ENCODE peak calls at places on chromosomes 6 and 20, in ten cellular contexts. One of them, this sample, is unnamed.

GRCh38 chr20:15232243-15232642 is 894.8 kb upstream of the FLRT3 start:
- DNase-seq in ovary: no peak
- DNase-seq in T-helper 2 cell: no peak
- DNase-seq in A549: no peak
- DNase-seq in SK-N-DZ: no peak
- DNase-seq in C1 segment of cervical spinal cord: no peak
- DNase-seq in upper lobe of right lung: no peak
- DNase-seq in NCI-H2081: no peak
- DNase-seq in SHP77: no peak
- DNase-seq in activated T-helper 1 cell treated with anti-CD3 and anti-CD28 coated beads, Interleukin-2, amount 50 U/mL, for 16 hours: no peak
- DNase-seq in this sample: no peak

GRCh38 chr6:169420912-169421543 is 167.4 kb upstream of the THBS2 start:
- DNase-seq in ovary: no peak
- DNase-seq in T-helper 2 cell: no peak
- DNase-seq in A549: no peak
- DNase-seq in SK-N-DZ: peak
- DNase-seq in C1 segment of cervical spinal cord: no peak
- DNase-seq in upper lobe of right lung: no peak
- DNase-seq in NCI-H2081: no peak
- DNase-seq in SHP77: peak
- DNase-seq in activated T-helper 1 cell treated with anti-CD3 and anti-CD28 coated beads, Interleukin-2, amount 50 U/mL, for 16 hours: no peak
- DNase-seq in this sample: peak

GRCh38 chr6:116633685-116634084 is 17.4 kb downstream of the RSPH4A start:
- DNase-seq in ovary: no peak
- DNase-seq in T-helper 2 cell: no peak
- DNase-seq in A549: peak
- DNase-seq in SK-N-DZ: no peak
- DNase-seq in C1 segment of cervical spinal cord: no peak
- DNase-seq in upper lobe of right lung: no peak
- DNase-seq in NCI-H2081: peak
- DNase-seq in SHP77: peak
- DNase-seq in activated T-helper 1 cell treated with anti-CD3 and anti-CD28 coated beads, Interleukin-2, amount 50 U/mL, for 16 hours: no peak
- DNase-seq in this sample: no peak

GRCh38 chr6:130843575-130844320 is 16.5 kb downstream of the SMLR1 start:
- DNase-seq in ovary: no peak
- DNase-seq in T-helper 2 cell: peak
- DNase-seq in A549: peak
- DNase-seq in SK-N-DZ: peak
- DNase-seq in C1 segment of cervical spinal cord: no peak
- DNase-seq in upper lobe of right lung: no peak
- DNase-seq in NCI-H2081: peak
- DNase-seq in SHP77: peak
- DNase-seq in activated T-helper 1 cell treated with anti-CD3 and anti-CD28 coated beads, Interleukin-2, amount 50 U/mL, for 16 hours: no peak
- DNase-seq in this sample: no peak

GRCh38 chr6:114170958-114171387 is 171.8 kb downstream of the HS3ST5 start:
- DNase-seq in ovary: no peak
- DNase-seq in T-helper 2 cell: no peak
- DNase-seq in A549: no peak
- DNase-seq in SK-N-DZ: no peak
- DNase-seq in C1 segment of cervical spinal cord: no peak
- DNase-seq in upper lobe of right lung: no peak
- DNase-seq in NCI-H2081: no peak
- DNase-seq in SHP77: no peak
- DNase-seq in activated T-helper 1 cell treated with anti-CD3 and anti-CD28 coated beads, Interleukin-2, amount 50 U/mL, for 16 hours: no peak
- DNase-seq in this sample: no peak

GRCh38 chr6:113094781-113095180 is 747.7 kb downstream of the RFPL4B start:
- DNase-seq in ovary: no peak
- DNase-seq in T-helper 2 cell: no peak
- DNase-seq in A549: no peak
- DNase-seq in SK-N-DZ: no peak
- DNase-seq in C1 segment of cervical spinal cord: no peak
- DNase-seq in upper lobe of right lung: no peak
- DNase-seq in NCI-H2081: no peak
- DNase-seq in SHP77: no peak
- DNase-seq in activated T-helper 1 cell treated with anti-CD3 and anti-CD28 coated beads, Interleukin-2, amount 50 U/mL, for 16 hours: no peak
- DNase-seq in this sample: no peak

GRCh38 chr6:132063738-132064137 is 112.6 kb upstream of the CCN2 start:
- DNase-seq in ovary: no peak
- DNase-seq in T-helper 2 cell: no peak
- DNase-seq in A549: peak
- DNase-seq in SK-N-DZ: no peak
- DNase-seq in C1 segment of cervical spinal cord: no peak
- DNase-seq in upper lobe of right lung: no peak
- DNase-seq in NCI-H2081: no peak
- DNase-seq in SHP77: no peak
- DNase-seq in activated T-helper 1 cell treated with anti-CD3 and anti-CD28 coated beads, Interleukin-2, amount 50 U/mL, for 16 hours: no peak
- DNase-seq in this sample: no peak

GRCh38 chr20:38272398-38272797 is 11.9 kb upstream of the KIAA1755 start:
- DNase-seq in ovary: no peak
- DNase-seq in T-helper 2 cell: no peak
- DNase-seq in A549: no peak
- DNase-seq in SK-N-DZ: no peak
- DNase-seq in C1 segment of cervical spinal cord: no peak
- DNase-seq in upper lobe of right lung: no peak
- DNase-seq in NCI-H2081: no peak
- DNase-seq in SHP77: no peak
- DNase-seq in activated T-helper 1 cell treated with anti-CD3 and anti-CD28 coated beads, Interleukin-2, amount 50 U/mL, for 16 hours: no peak
- DNase-seq in this sample: no peak

GRCh38 chr6:139886396-139886795 is 511.9 kb upstream of the CITED2 start:
- DNase-seq in ovary: no peak
- DNase-seq in T-helper 2 cell: no peak
- DNase-seq in A549: no peak
- DNase-seq in SK-N-DZ: no peak
- DNase-seq in C1 segment of cervical spinal cord: no peak
- DNase-seq in upper lobe of right lung: no peak
- DNase-seq in NCI-H2081: no peak
- DNase-seq in SHP77: no peak
- DNase-seq in activated T-helper 1 cell treated with anti-CD3 and anti-CD28 coated beads, Interleukin-2, amount 50 U/mL, for 16 hours: no peak
- DNase-seq in this sample: no peak

GRCh38 chr6:15017251-15017650 is 228.6 kb upstream of the JARID2 start:
- DNase-seq in ovary: peak
- DNase-seq in T-helper 2 cell: no peak
- DNase-seq in A549: no peak
- DNase-seq in SK-N-DZ: no peak
- DNase-seq in C1 segment of cervical spinal cord: no peak
- DNase-seq in upper lobe of right lung: no peak
- DNase-seq in NCI-H2081: no peak
- DNase-seq in SHP77: no peak
- DNase-seq in activated T-helper 1 cell treated with anti-CD3 and anti-CD28 coated beads, Interleukin-2, amount 50 U/mL, for 16 hours: no peak
- DNase-seq in this sample: peak

GRCh38 chr6:32529697-32530429 is at the start of gene HLA-DRB5:
- DNase-seq in ovary: no peak
- DNase-seq in T-helper 2 cell: peak
- DNase-seq in A549: no peak
- DNase-seq in SK-N-DZ: no peak
- DNase-seq in C1 segment of cervical spinal cord: peak
- DNase-seq in upper lobe of right lung: peak
- DNase-seq in NCI-H2081: no peak
- DNase-seq in SHP77: no peak
- DNase-seq in activated T-helper 1 cell treated with anti-CD3 and anti-CD28 coated beads, Interleukin-2, amount 50 U/mL, for 16 hours: no peak
- DNase-seq in this sample: no peak

GRCh38 chr20:47338131-47338628 is 18.3 kb downstream of the ZMYND8 start:
- DNase-seq in ovary: no peak
- DNase-seq in T-helper 2 cell: no peak
- DNase-seq in A549: no peak
- DNase-seq in SK-N-DZ: no peak
- DNase-seq in C1 segment of cervical spinal cord: no peak
- DNase-seq in upper lobe of right lung: no peak
- DNase-seq in NCI-H2081: no peak
- DNase-seq in SHP77: no peak
- DNase-seq in activated T-helper 1 cell treated with anti-CD3 and anti-CD28 coated beads, Interleukin-2, amount 50 U/mL, for 16 hours: no peak
- DNase-seq in this sample: no peak

GRCh38 chr6:169839493-169839892 is 88.1 kb downstream of the ERMARD start:
- DNase-seq in ovary: no peak
- DNase-seq in T-helper 2 cell: no peak
- DNase-seq in A549: no peak
- DNase-seq in SK-N-DZ: no peak
- DNase-seq in C1 segment of cervical spinal cord: no peak
- DNase-seq in upper lobe of right lung: no peak
- DNase-seq in NCI-H2081: no peak
- DNase-seq in SHP77: no peak
- DNase-seq in activated T-helper 1 cell treated with anti-CD3 and anti-CD28 coated beads, Interleukin-2, amount 50 U/mL, for 16 hours: no peak
- DNase-seq in this sample: no peak

GRCh38 chr6:20182926-20183521 is 29.2 kb downstream of the MBOAT1 start:
- DNase-seq in ovary: no peak
- DNase-seq in T-helper 2 cell: no peak
- DNase-seq in A549: no peak
- DNase-seq in SK-N-DZ: no peak
- DNase-seq in C1 segment of cervical spinal cord: no peak
- DNase-seq in upper lobe of right lung: peak
- DNase-seq in NCI-H2081: peak
- DNase-seq in SHP77: no peak
- DNase-seq in activated T-helper 1 cell treated with anti-CD3 and anti-CD28 coated beads, Interleukin-2, amount 50 U/mL, for 16 hours: no peak
- DNase-seq in this sample: no peak

GRCh38 chr6:136684483-136684882 is 107.8 kb downstream of the MAP3K5 start:
- DNase-seq in ovary: no peak
- DNase-seq in T-helper 2 cell: no peak
- DNase-seq in A549: no peak
- DNase-seq in SK-N-DZ: no peak
- DNase-seq in C1 segment of cervical spinal cord: no peak
- DNase-seq in upper lobe of right lung: no peak
- DNase-seq in NCI-H2081: no peak
- DNase-seq in SHP77: no peak
- DNase-seq in activated T-helper 1 cell treated with anti-CD3 and anti-CD28 coated beads, Interleukin-2, amount 50 U/mL, for 16 hours: no peak
- DNase-seq in this sample: no peak

GRCh38 chr6:158207452-158207788 is 39.3 kb downstream of the GTF2H5 start:
- DNase-seq in ovary: no peak
- DNase-seq in T-helper 2 cell: no peak
- DNase-seq in A549: no peak
- DNase-seq in SK-N-DZ: no peak
- DNase-seq in C1 segment of cervical spinal cord: no peak
- DNase-seq in upper lobe of right lung: no peak
- DNase-seq in NCI-H2081: no peak
- DNase-seq in SHP77: no peak
- DNase-seq in activated T-helper 1 cell treated with anti-CD3 and anti-CD28 coated beads, Interleukin-2, amount 50 U/mL, for 16 hours: no peak
- DNase-seq in this sample: no peak

GRCh38 chr6:134750669-134751068 is 199.2 kb downstream of the ALDH8A1 start:
- DNase-seq in ovary: no peak
- DNase-seq in T-helper 2 cell: no peak
- DNase-seq in A549: no peak
- DNase-seq in SK-N-DZ: no peak
- DNase-seq in C1 segment of cervical spinal cord: no peak
- DNase-seq in upper lobe of right lung: no peak
- DNase-seq in NCI-H2081: peak
- DNase-seq in SHP77: no peak
- DNase-seq in activated T-helper 1 cell treated with anti-CD3 and anti-CD28 coated beads, Interleukin-2, amount 50 U/mL, for 16 hours: no peak
- DNase-seq in this sample: no peak

GRCh38 chr6:41466437-41466990 is 79.7 kb upstream of the FOXP4 start:
- DNase-seq in ovary: no peak
- DNase-seq in T-helper 2 cell: no peak
- DNase-seq in A549: no peak
- DNase-seq in SK-N-DZ: no peak
- DNase-seq in C1 segment of cervical spinal cord: no peak
- DNase-seq in upper lobe of right lung: no peak
- DNase-seq in NCI-H2081: no peak
- DNase-seq in SHP77: no peak
- DNase-seq in activated T-helper 1 cell treated with anti-CD3 and anti-CD28 coated beads, Interleukin-2, amount 50 U/mL, for 16 hours: no peak
- DNase-seq in this sample: no peak

GRCh38 chr6:137160763-137161162 is 12.7 kb downstream of the IL22RA2 start:
- DNase-seq in ovary: no peak
- DNase-seq in T-helper 2 cell: no peak
- DNase-seq in A549: no peak
- DNase-seq in SK-N-DZ: no peak
- DNase-seq in C1 segment of cervical spinal cord: no peak
- DNase-seq in upper lobe of right lung: no peak
- DNase-seq in NCI-H2081: no peak
- DNase-seq in SHP77: no peak
- DNase-seq in activated T-helper 1 cell treated with anti-CD3 and anti-CD28 coated beads, Interleukin-2, amount 50 U/mL, for 16 hours: no peak
- DNase-seq in this sample: no peak

GRCh38 chr20:60813066-60813465 is 439.0 kb upstream of the CDH4 start:
- DNase-seq in ovary: no peak
- DNase-seq in T-helper 2 cell: no peak
- DNase-seq in A549: no peak
- DNase-seq in SK-N-DZ: no peak
- DNase-seq in C1 segment of cervical spinal cord: no peak
- DNase-seq in upper lobe of right lung: no peak
- DNase-seq in NCI-H2081: no peak
- DNase-seq in SHP77: no peak
- DNase-seq in activated T-helper 1 cell treated with anti-CD3 and anti-CD28 coated beads, Interleukin-2, amount 50 U/mL, for 16 hours: no peak
- DNase-seq in this sample: no peak

GRCh38 chr6:154292855-154293519 is 63.6 kb downstream of the IPCEF1 start:
- DNase-seq in ovary: no peak
- DNase-seq in T-helper 2 cell: no peak
- DNase-seq in A549: peak
- DNase-seq in SK-N-DZ: no peak
- DNase-seq in C1 segment of cervical spinal cord: no peak
- DNase-seq in upper lobe of right lung: no peak
- DNase-seq in NCI-H2081: no peak
- DNase-seq in SHP77: no peak
- DNase-seq in activated T-helper 1 cell treated with anti-CD3 and anti-CD28 coated beads, Interleukin-2, amount 50 U/mL, for 16 hours: no peak
- DNase-seq in this sample: no peak

GRCh38 chr6:27139753-27140522 is 107.6 kb upstream of the PRSS16 start:
- DNase-seq in ovary: no peak
- DNase-seq in T-helper 2 cell: no peak
- DNase-seq in A549: no peak
- DNase-seq in SK-N-DZ: peak
- DNase-seq in C1 segment of cervical spinal cord: no peak
- DNase-seq in upper lobe of right lung: no peak
- DNase-seq in NCI-H2081: no peak
- DNase-seq in SHP77: no peak
- DNase-seq in activated T-helper 1 cell treated with anti-CD3 and anti-CD28 coated beads, Interleukin-2, amount 50 U/mL, for 16 hours: no peak
- DNase-seq in this sample: peak

GRCh38 chr6:29673161-29673560 is 7.8 kb downstream of the ZFP57 start:
- DNase-seq in ovary: no peak
- DNase-seq in T-helper 2 cell: no peak
- DNase-seq in A549: no peak
- DNase-seq in SK-N-DZ: no peak
- DNase-seq in C1 segment of cervical spinal cord: no peak
- DNase-seq in upper lobe of right lung: no peak
- DNase-seq in NCI-H2081: no peak
- DNase-seq in SHP77: no peak
- DNase-seq in activated T-helper 1 cell treated with anti-CD3 and anti-CD28 coated beads, Interleukin-2, amount 50 U/mL, for 16 hours: no peak
- DNase-seq in this sample: no peak

GRCh38 chr6:163837681-163838431 is 423.3 kb downstream of the QKI start:
- DNase-seq in ovary: peak
- DNase-seq in T-helper 2 cell: no peak
- DNase-seq in A549: no peak
- DNase-seq in SK-N-DZ: peak
- DNase-seq in C1 segment of cervical spinal cord: peak
- DNase-seq in upper lobe of right lung: no peak
- DNase-seq in NCI-H2081: no peak
- DNase-seq in SHP77: no peak
- DNase-seq in activated T-helper 1 cell treated with anti-CD3 and anti-CD28 coated beads, Interleukin-2, amount 50 U/mL, for 16 hours: no peak
- DNase-seq in this sample: no peak

GRCh38 chr6:14784596-14785360 is 461.1 kb upstream of the JARID2 start:
- DNase-seq in ovary: no peak
- DNase-seq in T-helper 2 cell: no peak
- DNase-seq in A549: no peak
- DNase-seq in SK-N-DZ: no peak
- DNase-seq in C1 segment of cervical spinal cord: no peak
- DNase-seq in upper lobe of right lung: no peak
- DNase-seq in NCI-H2081: peak
- DNase-seq in SHP77: no peak
- DNase-seq in activated T-helper 1 cell treated with anti-CD3 and anti-CD28 coated beads, Interleukin-2, amount 50 U/mL, for 16 hours: no peak
- DNase-seq in this sample: no peak

GRCh38 chr6:169863710-169864109 is 112.3 kb downstream of the ERMARD start:
- DNase-seq in ovary: no peak
- DNase-seq in T-helper 2 cell: no peak
- DNase-seq in A549: no peak
- DNase-seq in SK-N-DZ: no peak
- DNase-seq in C1 segment of cervical spinal cord: no peak
- DNase-seq in upper lobe of right lung: no peak
- DNase-seq in NCI-H2081: no peak
- DNase-seq in SHP77: no peak
- DNase-seq in activated T-helper 1 cell treated with anti-CD3 and anti-CD28 coated beads, Interleukin-2, amount 50 U/mL, for 16 hours: no peak
- DNase-seq in this sample: no peak

GRCh38 chr6:156423829-156424228 is 353.3 kb upstream of the ARID1B start:
- DNase-seq in ovary: no peak
- DNase-seq in T-helper 2 cell: peak
- DNase-seq in A549: no peak
- DNase-seq in SK-N-DZ: no peak
- DNase-seq in C1 segment of cervical spinal cord: no peak
- DNase-seq in upper lobe of right lung: no peak
- DNase-seq in NCI-H2081: no peak
- DNase-seq in SHP77: no peak
- DNase-seq in activated T-helper 1 cell treated with anti-CD3 and anti-CD28 coated beads, Interleukin-2, amount 50 U/mL, for 16 hours: no peak
- DNase-seq in this sample: no peak

GRCh38 chr6:162706236-162706635 is 21.3 kb downstream of the PRKN start:
- DNase-seq in ovary: peak
- DNase-seq in T-helper 2 cell: no peak
- DNase-seq in A549: no peak
- DNase-seq in SK-N-DZ: no peak
- DNase-seq in C1 segment of cervical spinal cord: peak
- DNase-seq in upper lobe of right lung: no peak
- DNase-seq in NCI-H2081: peak
- DNase-seq in SHP77: no peak
- DNase-seq in activated T-helper 1 cell treated with anti-CD3 and anti-CD28 coated beads, Interleukin-2, amount 50 U/mL, for 16 hours: no peak
- DNase-seq in this sample: peak

This sample was measured in BE2C.